ENCODE peak calls at places on chromosome 20, in four cellular contexts. D, S, E and J are unnamed samples. For H3K36me3, the result is how much of the 10 kb centered on the place peaks cover.

GRCh38 chr20:37796121-37796520 is 102.3 kb downstream of the CTNNBL1 start:
- DNase-seq in S (no peak), D (no peak), E (no peak), J (no peak)

GRCh38 chr20:11249683-11250082 is 575.9 kb upstream of the JAG1 start:
- DNase-seq in S (no peak), E (no peak), D (no peak), J (no peak)

GRCh38 chr20:45946149-45946970 is 11.9 kb downstream of the PCIF1 start:
- DNase-seq in S (peak), D (no peak), E (no peak), J (peak)

GRCh38 chr20:41702647-41703046 is 84.5 kb upstream of the CHD6 start:
- DNase-seq in E (no peak), S (no peak), D (no peak), J (no peak)

GRCh38 chr20:37378785-37379598 is 33.1 kb downstream of the SRC start:
- DNase-seq in E (no peak), D (peak), S (peak), J (peak)

GRCh38 chr20:58850693-58851174 is at the start of gene GNAS-AS1:
- DNase-seq in D (peak), E (peak), S (peak), J (peak)

GRCh38 chr20:46974669-46975434 is 80.2 kb downstream of the EYA2 start:
- DNase-seq in D (no peak), S (no peak), E (no peak), J (no peak)

GRCh38 chr20:63253438-63254236 is 626 bp downstream of the NKAIN4 start:
- DNase-seq in D (no peak), E (no peak), S (no peak), J (no peak)

GRCh38 chr20:23061262-23061661 is 11.8 kb upstream of the THBD start:
- DNase-seq in D (no peak), E (no peak), S (no peak), J (no peak)

GRCh38 chr20:46268131-46268611 is 40.1 kb downstream of the CDH22 start:
- DNase-seq in S (no peak), D (no peak), E (no peak), J (no peak)

GRCh38 chr20:55632592-55632991 is 372.7 kb downstream of the CBLN4 start:
- DNase-seq in E (no peak), S (no peak), D (no peak), J (no peak)
- TF ChIP-seq CTCF in E (no peak), S (no peak), D (no peak), J (no peak)

GRCh38 chr20:25345721-25346120 is 44.9 kb downstream of the ABHD12 start:
- DNase-seq in S (no peak), D (no peak), E (no peak), J (no peak)
- H3K4me3 ChIP-seq in S (no peak), D (no peak), E (no peak), J (no peak)

DNA sequence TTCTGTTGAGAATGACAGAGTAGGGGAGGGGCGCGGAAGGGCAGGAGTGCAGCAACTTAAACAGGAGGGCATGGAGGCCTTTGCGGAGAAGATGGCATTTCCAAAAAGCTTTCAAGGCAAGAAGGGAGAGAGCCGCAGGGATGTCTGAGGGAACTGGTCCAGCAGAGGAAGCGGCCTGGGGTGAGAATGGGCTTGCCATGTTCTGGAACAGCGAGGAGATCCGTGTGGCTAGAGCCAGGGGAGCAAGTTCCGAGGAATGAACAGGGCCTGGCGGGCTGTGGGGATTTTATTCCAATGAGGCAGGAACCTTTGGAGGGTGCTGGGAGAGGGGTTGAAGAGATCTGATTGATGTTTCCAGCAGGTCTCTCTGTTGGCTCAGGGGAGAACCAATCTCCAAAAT is 86.1 kb downstream of the PREX1 start:
- DNase-seq in D (no peak), E (no peak), S (no peak), J (no peak)
- H3K36me3 ChIP-seq in D (under half), E (under half), S (under half), J (under half)

DNA sequence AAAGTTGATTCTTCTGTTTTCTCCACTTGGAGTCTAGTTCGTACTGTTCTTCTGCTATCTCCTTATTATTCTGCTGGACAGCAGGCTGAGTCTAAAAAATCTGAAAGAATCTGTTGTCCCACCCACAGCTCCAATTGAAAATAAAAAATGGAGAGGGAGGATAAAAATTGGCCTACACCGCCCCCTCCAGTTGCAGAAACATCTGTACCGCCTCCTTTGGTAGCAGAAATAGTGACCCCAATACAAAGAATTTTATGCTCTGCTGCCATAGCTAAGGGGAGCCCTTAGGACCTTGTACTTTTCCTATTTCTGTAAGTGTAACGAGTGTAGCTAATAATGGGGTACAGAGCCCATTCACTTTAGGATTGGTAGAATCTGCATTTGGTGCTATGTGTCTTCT is 4.9 kb upstream of the FKBP1A start:
- DNase-seq in S (no peak), E (no peak), D (no peak), J (no peak)
- TF ChIP-seq CTCF in S (peak), E (peak), D (peak), J (peak)

GRCh38 chr20:57053798-57054552 is 212.5 kb downstream of the BMP7 start:
- DNase-seq in E (no peak), D (peak), S (no peak), J (peak)

GRCh38 chr20:57059055-57059617 is 207.3 kb downstream of the BMP7 start:
- DNase-seq in D (no peak), E (no peak), S (no peak), J (no peak)

GRCh38 chr20:57053067-57053466 is 213.4 kb downstream of the BMP7 start:
- DNase-seq in S (no peak), D (peak), E (no peak), J (peak)

GRCh38 chr20:57056651-57057050 is 209.8 kb downstream of the BMP7 start:
- DNase-seq in E (no peak), D (no peak), S (no peak), J (peak)

DNA sequence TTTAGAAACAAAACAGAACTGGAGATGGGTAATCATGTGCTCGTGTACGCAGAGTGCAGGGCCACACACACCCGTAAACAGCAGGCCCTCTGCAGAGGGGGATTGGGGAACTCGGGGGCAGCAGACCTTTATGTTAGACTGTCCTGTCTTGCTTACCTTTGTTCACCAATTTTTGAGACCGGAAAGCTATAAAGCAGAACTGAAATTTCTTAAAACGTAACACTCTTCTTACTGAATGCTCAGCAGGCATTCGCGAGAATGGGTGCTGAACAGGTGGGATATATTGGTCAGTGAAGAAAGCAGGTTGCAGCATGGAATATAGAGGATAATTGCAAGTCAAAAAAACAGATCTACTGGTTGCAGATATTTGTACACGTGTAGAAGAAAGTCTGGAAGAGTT is 211.1 kb downstream of the BMP7 start:
- DNase-seq in S (no peak), D (no peak), E (peak), J (peak)
- H3K4me3 ChIP-seq in S (no peak), D (no peak), E (no peak), J (no peak)

GRCh38 chr20:24366605-24367004 is 102.8 kb upstream of the SYNDIG1 start:
- DNase-seq in S (no peak), D (no peak), E (no peak), J (no peak)

GRCh38 chr20:24368253-24368652 is 101.2 kb upstream of the SYNDIG1 start:
- DNase-seq in E (no peak), D (no peak), S (no peak), J (no peak)

GRCh38 chr20:24370911-24371695 is 98.3 kb upstream of the SYNDIG1 start:
- DNase-seq in S (no peak), E (no peak), D (no peak), J (no peak)

GRCh38 chr20:24365685-24366084 is 103.7 kb upstream of the SYNDIG1 start:
- DNase-seq in S (no peak), E (no peak), D (no peak), J (no peak)

GRCh38 chr20:24370249-24370648 is 99.2 kb upstream of the SYNDIG1 start:
- DNase-seq in D (no peak), S (no peak), E (no peak), J (no peak)
- H3K36me3 ChIP-seq in D (under half), S (under half), E (under half), J (under half)

GRCh38 chr20:1822564-1823420 is 72.4 kb upstream of the SIRPA start:
- DNase-seq in S (no peak), E (no peak), D (peak), J (no peak)
- TF ChIP-seq CTCF in S (no peak), E (no peak), D (no peak), J (no peak)